ENCODE peak calls at places on chromosomes 5 and 9, in five cellular contexts. G, P, T, I and F are unnamed samples. For H3K36me3, the result is how much of the 10 kb centered on the place peaks cover.

GRCh38 chr9:21096172-21096900 is 18.6 kb upstream of the IFNB1 start:
- DNase-seq in I (peak), G (no peak), T (no peak), P (no peak), F (no peak)

GRCh38 chr9:22208846-22209585 is 199.9 kb upstream of the CDKN2B start:
- DNase-seq in T (no peak), G (no peak), P (no peak), I (peak), F (no peak)

GRCh38 chr9:131636593-131636992 is 91.3 kb downstream of the PRRT1B start:
- DNase-seq in P (no peak), I (no peak), G (no peak), T (no peak), F (no peak)

GRCh38 chr9:87662808-87663528 is 63.0 kb upstream of the CTSL start:
- DNase-seq in P (peak), G (peak), I (peak), T (peak), F (peak)

GRCh38 chr5:75049581-75050274 is 2.6 kb downstream of the GCNT4 start:
- DNase-seq in P (peak), I (peak), T (no peak), G (no peak), F (peak)

GRCh38 chr5:95704150-95704549 is 21.4 kb upstream of the SPATA9 start:
- DNase-seq in G (no peak), T (no peak), I (no peak), P (no peak), F (no peak)

GRCh38 chr9:83569326-83569725 is 31.1 kb upstream of the FRMD3 start:
- DNase-seq in I (no peak), G (no peak), T (no peak), P (no peak), F (no peak)

GRCh38 chr9:126365780-126366179 is 39.2 kb downstream of the MVB12B start:
- DNase-seq in T (no peak), P (no peak), G (no peak), I (no peak), F (no peak)

GRCh38 chr5:1063661-1064382 is 48.0 kb downstream of the SLC12A7 start:
- DNase-seq in G (no peak), T (no peak), P (no peak), I (no peak), F (no peak)
- H3K36me3 ChIP-seq in G (under half), T (half or more), P (under half), I (under half), F (under half)

DNA sequence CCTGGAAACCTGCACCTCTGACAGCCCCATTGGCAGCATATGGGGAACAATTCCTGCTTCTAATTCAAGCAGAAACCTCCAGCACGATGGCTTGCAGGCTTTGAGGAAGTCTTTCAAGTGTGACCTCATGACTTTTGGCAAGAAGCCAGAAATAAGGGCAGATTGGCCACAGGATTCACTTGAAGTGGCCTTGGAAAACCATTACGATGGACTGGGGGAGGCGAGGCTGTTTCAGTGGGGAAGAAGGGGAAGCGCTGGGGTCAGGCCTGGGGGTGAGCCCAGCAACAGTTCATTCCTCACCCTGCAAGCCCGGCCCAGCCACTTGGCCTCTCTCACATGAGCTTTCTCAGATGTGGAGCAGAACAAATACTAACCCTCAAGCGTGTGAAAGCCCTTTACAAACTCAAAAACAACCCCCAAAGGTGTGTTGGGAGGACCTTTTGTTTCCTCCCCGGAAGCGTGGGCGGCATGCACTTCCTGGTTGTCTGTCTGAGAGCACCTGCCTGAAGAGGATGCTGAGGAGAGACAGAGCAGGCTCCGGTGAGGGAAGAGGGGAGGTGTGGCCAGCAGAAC is 26.9 kb upstream of the EEIG1 start:
- DNase-seq in T (no peak), I (peak), P (peak), G (peak), F (no peak)
- H3K4me3 ChIP-seq in T (no peak), I (no peak), P (no peak), G (no peak), F (no peak)

GRCh38 chr9:111375062-111375461 is 45.0 kb upstream of the OR2K2 start:
- DNase-seq in I (no peak), P (no peak), G (no peak), T (no peak), F (no peak)
- H3K27ac ChIP-seq in I (no peak), P (no peak), G (no peak), T (no peak), F (no peak)

GRCh38 chr9:136516191-136516654 is 29.6 kb downstream of the NOTCH1 start:
- DNase-seq in G (no peak), P (no peak), I (no peak), T (no peak), F (no peak)

GRCh38 chr9:136515276-136515675 is 30.6 kb downstream of the NOTCH1 start:
- DNase-seq in T (no peak), I (no peak), G (no peak), P (no peak), F (no peak)

GRCh38 chr9:136517950-136518349 is 27.9 kb downstream of the NOTCH1 start:
- DNase-seq in G (no peak), I (no peak), T (no peak), P (no peak), F (no peak)

GRCh38 chr9:136518623-136519022 is 27.2 kb downstream of the NOTCH1 start:
- DNase-seq in G (peak), P (no peak), I (no peak), T (no peak), F (no peak)

GRCh38 chr9:136517012-136517743 is 28.7 kb downstream of the NOTCH1 start:
- DNase-seq in I (no peak), G (no peak), T (no peak), P (no peak), F (no peak)
- H3K36me3 ChIP-seq in I (under half), G (half or more), T (half or more), P (under half), F (under half)

GRCh38 chr9:133144887-133145466 is 18.7 kb downstream of the GBGT1 start:
- DNase-seq in G (no peak), T (no peak), I (no peak), P (peak), F (no peak)
- H3K4me3 ChIP-seq in G (peak), T (no peak), I (peak), P (no peak), F (peak)

GRCh38 chr9:7333714-7334113 is 465.9 kb downstream of the DMAC1 start:
- DNase-seq in P (no peak), G (no peak), T (no peak), I (no peak), F (no peak)

GRCh38 chr9:7325980-7326379 is 473.6 kb downstream of the DMAC1 start:
- DNase-seq in T (no peak), P (no peak), G (no peak), I (peak), F (no peak)

GRCh38 chr9:7324031-7324654 is 475.4 kb downstream of the DMAC1 start:
- DNase-seq in I (peak), G (no peak), P (no peak), T (no peak), F (no peak)

GRCh38 chr9:7332780-7333179 is 466.8 kb downstream of the DMAC1 start:
- DNase-seq in P (no peak), T (no peak), I (no peak), G (no peak), F (no peak)

GRCh38 chr9:7328453-7328852 is 471.1 kb downstream of the DMAC1 start:
- DNase-seq in P (no peak), G (no peak), T (no peak), I (no peak), F (no peak)
- H3K27ac ChIP-seq in P (no peak), G (no peak), T (no peak), I (no peak), F (no peak)

GRCh38 chr5:115568668-115569067 is 24.1 kb upstream of the FEM1C start:
- DNase-seq in P (no peak), I (no peak), T (no peak), G (no peak), F (no peak)

GRCh38 chr5:115573133-115573532 is 28.6 kb upstream of the FEM1C start:
- DNase-seq in I (peak), G (no peak), P (no peak), T (no peak), F (no peak)

GRCh38 chr5:115577329-115577728 is 24.9 kb downstream of the TICAM2 start:
- DNase-seq in P (no peak), T (no peak), I (no peak), G (no peak), F (no peak)

GRCh38 chr5:115575167-115576070 is 26.9 kb downstream of the TICAM2 start:
- DNase-seq in T (no peak), I (peak), P (no peak), G (no peak), F (no peak)

GRCh38 chr5:115571441-115571878 is 26.9 kb upstream of the FEM1C start:
- DNase-seq in I (no peak), T (no peak), G (no peak), P (no peak), F (no peak)
- H3K36me3 ChIP-seq in I (under half), T (under half), G (under half), P (under half), F (under half)